ENCODE peak calls at places on chromosomes 3 and 15, in seven cellular contexts. W is endothelial cell, R is psoas muscle, J is sigmoid colon, E is HFFc6, V is glutamatergic neuron, T is WTC11. C is an unnamed sample.

GRCh38 chr15:68348064-68348463 is 70.5 kb downstream of the FEM1B start:
- DNase-seq in R (no peak), J (no peak), V (no peak), T (no peak), E (no peak), W (no peak), C (no peak)

GRCh38 chr3:134711284-134711683 is 60.5 kb upstream of the KY start:
- DNase-seq in V (no peak), T (no peak), W (no peak), J (no peak), R (no peak), E (peak; percentile 13), C (no peak)

GRCh38 chr15:83983634-83984458 is 251.7 kb upstream of the GOLGA6L4 start:
- DNase-seq in J (no peak), R (no peak), W (no peak), V (no peak), E (no peak), T (no peak), C (no peak)

GRCh38 chr3:11327619-11328018 is 55.4 kb downstream of the ATG7 start:
- DNase-seq in R (no peak), W (no peak), E (no peak), T (no peak), J (no peak), V (no peak), C (no peak)

GRCh38 chr3:128382221-128382807 is 84.4 kb downstream of the DNAJB8 start:
- DNase-seq in W (no peak), J (peak; percentile 84), E (no peak), V (no peak), T (no peak), R (no peak), C (no peak)

GRCh38 chr3:126422571-126423091 is 27.9 kb downstream of the CFAP100 start:
- DNase-seq in W (no peak), E (no peak), T (no peak), R (no peak), V (no peak), J (peak; percentile 58), C (no peak)

GRCh38 chr3:153242900-153243299 is 80.9 kb downstream of the RAP2B start:
- DNase-seq in T (no peak), J (no peak), R (no peak), W (no peak), V (no peak), E (no peak), C (no peak)

GRCh38 chr15:77982127-77982490 is 95.4 kb downstream of the TBC1D2B start:
- DNase-seq in J (peak; percentile 57), R (no peak), E (no peak), T (no peak), W (no peak), V (no peak), C (no peak)

GRCh38 chr15:94743668-94744067 is 512.3 kb downstream of the MCTP2 start:
- DNase-seq in R (no peak), V (no peak), T (no peak), E (no peak), J (no peak), W (no peak), C (no peak)

GRCh38 chr3:167172377-167172776 is 207.7 kb downstream of the ZBBX start:
- DNase-seq in J (no peak), V (no peak), T (no peak), W (no peak), E (no peak), R (no peak), C (no peak)

GRCh38 chr15:92453611-92454010 is 59.9 kb downstream of the ST8SIA2 start:
- DNase-seq in V (no peak), E (no peak), R (no peak), J (no peak), W (no peak), T (no peak), C (no peak)

DNA sequence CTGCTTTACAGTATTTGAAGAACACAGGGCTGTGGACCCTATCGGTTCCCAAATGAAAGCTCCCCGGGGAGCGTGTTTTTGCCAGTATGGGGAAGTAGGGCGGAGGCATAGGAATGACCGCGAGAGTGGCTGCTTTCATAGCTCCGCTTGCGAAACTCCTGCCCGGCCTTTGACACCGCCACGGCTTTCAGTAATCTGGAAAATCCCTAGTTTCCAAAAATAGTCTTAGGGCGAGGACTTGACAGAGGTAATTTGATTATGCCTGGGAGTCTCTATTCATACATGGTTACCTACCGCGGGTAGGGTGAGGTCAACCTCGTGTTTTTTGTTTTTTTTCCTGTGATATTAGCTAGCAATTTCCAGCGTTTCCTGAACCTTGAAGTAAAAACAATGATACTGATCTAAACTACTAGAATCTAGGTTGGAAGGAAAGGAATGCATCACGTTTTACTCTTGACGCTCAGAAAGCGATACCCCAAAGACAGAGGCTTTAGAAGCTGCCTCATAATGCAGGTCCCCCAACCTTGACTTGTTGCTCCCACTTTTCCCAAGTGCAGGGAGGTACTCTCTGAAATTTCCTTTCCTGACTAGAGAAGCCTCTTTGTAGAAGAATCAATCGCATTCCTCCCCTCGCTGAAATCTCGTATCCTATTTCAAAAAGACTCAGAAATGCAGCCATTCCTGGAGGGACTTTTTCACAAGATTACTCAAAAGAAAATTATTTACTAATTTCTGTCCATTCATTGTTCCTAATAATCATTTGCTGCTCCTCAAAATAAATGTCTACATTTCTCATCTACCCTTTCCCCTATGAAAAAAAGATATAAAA is 919 bp upstream of the CCNL1 start:
- DNase-seq in R (peak; percentile 90), W (no peak), V (no peak), E (peak; percentile 88), J (peak; percentile 95), T (no peak), C (no peak)
- TF ChIP-seq CTCF in R (no peak), W (no peak), V (no peak), E (peak; percentile 26), J (peak; percentile 4), T (no peak), C (no peak)

GRCh38 chr3:28348637-28349396 is at the start of the genes AZI2 and ZCWPW2:
- DNase-seq in E (peak; percentile 94), R (peak; percentile 97), J (peak; percentile 98), V (peak; percentile 95), T (peak; percentile 89), W (peak; percentile 93), C (peak; percentile 17)

GRCh38 chr3:28347374-28348285 is 891 bp upstream of the ZCWPW2 start:
- DNase-seq in T (no peak), V (peak; percentile 20), J (no peak), R (no peak), E (peak; percentile 11), W (no peak), C (no peak)

GRCh38 chr3:28345690-28346089 is 2.8 kb upstream of the ZCWPW2 start:
- DNase-seq in T (no peak), W (no peak), J (no peak), V (no peak), E (no peak), R (no peak), C (no peak)

GRCh38 chr3:28348286-28348636 is 260 bp upstream of the ZCWPW2 start:
- DNase-seq in R (peak; percentile 95), J (no peak), W (no peak), V (no peak), E (no peak), T (no peak), C (no peak)

GRCh38 chr3:28343144-28343543 is 5.4 kb upstream of the ZCWPW2 start:
- DNase-seq in T (no peak), J (no peak), W (no peak), E (no peak), R (no peak), V (no peak), C (no peak)
- TF ChIP-seq CTCF in T (no peak), J (no peak), W (no peak), E (no peak), R (no peak), V (no peak), C (no peak)

DNA sequence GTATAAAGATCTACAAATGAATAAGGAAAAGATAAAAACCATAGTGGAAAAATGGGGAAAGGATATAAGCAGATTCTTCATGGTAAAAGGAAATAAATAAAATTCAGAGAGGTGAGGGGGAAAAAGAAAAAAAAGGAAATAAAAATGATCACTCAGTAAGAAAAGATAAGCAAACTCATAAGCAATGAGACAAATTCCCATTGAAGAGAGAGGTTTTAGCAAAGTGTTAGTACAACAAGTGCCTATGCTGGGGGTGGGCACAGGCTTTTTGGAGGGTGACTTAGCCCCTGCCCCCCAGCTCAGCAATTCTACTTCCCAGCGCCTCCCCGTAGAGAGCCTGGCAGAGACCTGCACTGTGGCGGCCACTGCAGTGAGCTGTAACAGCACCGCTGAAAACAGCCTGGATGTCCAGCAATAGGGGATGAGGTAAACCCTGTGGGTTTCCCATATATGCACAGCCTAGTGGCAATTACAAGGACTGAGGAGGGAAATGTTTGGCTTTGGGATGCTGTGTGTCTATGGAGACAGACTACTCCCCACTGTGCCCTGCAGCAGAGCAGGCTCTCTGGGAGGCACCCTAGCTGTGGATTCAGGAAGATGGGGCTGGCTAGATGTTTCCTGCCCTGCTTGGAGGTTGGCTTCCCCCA is 23.7 kb upstream of the SFMBT1 start:
- DNase-seq in V (no peak), R (no peak), T (no peak), J (peak; percentile 24), E (peak; percentile 25), W (no peak), C (no peak)
- TF ChIP-seq CTCF in V (no peak), R (no peak), T (no peak), J (no peak), E (peak; percentile 22), W (no peak), C (no peak)

GRCh38 chr3:133659806-133660205 is 1.9 kb downstream of the TOPBP1 start:
- DNase-seq in W (no peak), V (no peak), T (no peak), R (no peak), J (no peak), E (no peak), C (no peak)
- TF ChIP-seq CTCF in W (no peak), V (no peak), T (no peak), R (no peak), J (no peak), E (no peak), C (no peak)

GRCh38 chr15:57263520-57263919 is 112.8 kb upstream of the CGNL1 start:
- DNase-seq in W (no peak), V (no peak), J (no peak), R (no peak), E (no peak), T (no peak), C (no peak)
- TF ChIP-seq CTCF in W (no peak), V (no peak), J (no peak), R (no peak), E (no peak), T (no peak), C (no peak)

GRCh38 chr3:50202353-50203112 is 2.5 kb upstream of the SLC38A3 start:
- DNase-seq in R (no peak), W (no peak), V (no peak), J (no peak), T (no peak), E (no peak), C (no peak)
- TF ChIP-seq CTCF in R (no peak), W (no peak), V (no peak), J (no peak), T (no peak), E (no peak), C (no peak)

GRCh38 chr15:22874256-22874655 is 35.8 kb downstream of the NIPA2 start:
- DNase-seq in W (no peak), R (no peak), J (no peak), E (no peak), V (no peak), T (no peak), C (no peak)
- TF ChIP-seq CTCF in W (no peak), R (no peak), J (no peak), E (no peak), V (no peak), T (no peak), C (no peak)